ENCODE peak calls at places on chromosomes 12 and 14, in four cellular contexts. One of them, this sample, is unnamed.

GRCh38 chr14:44291516-44291915 is 215.6 kb downstream of the FSCB start:
- DNase-seq in lung: no peak
- DNase-seq in A673: no peak
- DNase-seq in fibroblast of lung: no peak
- DNase-seq in this sample: peak; percentile 2

GRCh38 chr14:55665067-55665700 is 85.2 kb downstream of the KTN1 start:
- DNase-seq in A673: no peak
- DNase-seq in lung: no peak
- DNase-seq in fibroblast of lung: peak; percentile 73
- DNase-seq in this sample: no peak

GRCh38 chr12:84912191-84913142 is at the start of gene SLC6A15:
- DNase-seq in lung: no peak
- DNase-seq in fibroblast of lung: peak; percentile 74
- DNase-seq in A673: peak; percentile 88
- DNase-seq in this sample: peak; percentile 86

GRCh38 chr12:42234970-42235369 is 3.1 kb downstream of the YAF2 start:
- DNase-seq in A673: no peak
- DNase-seq in lung: no peak
- DNase-seq in fibroblast of lung: no peak
- DNase-seq in this sample: no peak

GRCh38 chr12:39972119-39972518 is 133.8 kb downstream of the SLC2A13 start:
- DNase-seq in A673: peak; percentile 42
- DNase-seq in lung: no peak
- DNase-seq in fibroblast of lung: peak; percentile 48
- DNase-seq in this sample: peak; percentile 21

GRCh38 chr12:50790081-50790480 is 26.2 kb downstream of the ATF1 start:
- DNase-seq in lung: no peak
- DNase-seq in fibroblast of lung: no peak
- DNase-seq in A673: no peak
- DNase-seq in this sample: no peak

GRCh38 chr14:23185046-23185445 is 1.6 kb upstream of the SLC7A8 start:
- DNase-seq in lung: no peak
- DNase-seq in A673: peak; percentile 45
- DNase-seq in fibroblast of lung: no peak
- DNase-seq in this sample: no peak

GRCh38 chr12:109131522-109132050 is 15.2 kb downstream of the ACACB start:
- DNase-seq in fibroblast of lung: no peak
- DNase-seq in lung: no peak
- DNase-seq in A673: no peak
- DNase-seq in this sample: no peak

GRCh38 chr12:131121705-131122405 is 168.1 kb downstream of the ADGRD1 start:
- DNase-seq in lung: no peak
- DNase-seq in A673: no peak
- DNase-seq in fibroblast of lung: no peak
- DNase-seq in this sample: no peak

GRCh38 chr12:98572010-98572409 is 21.5 kb upstream of the SLC25A3 start:
- DNase-seq in lung: no peak
- DNase-seq in A673: peak; percentile 27
- DNase-seq in fibroblast of lung: no peak
- DNase-seq in this sample: no peak
- TF ChIP-seq CTCF in lung: no peak
- TF ChIP-seq CTCF in A673: peak; percentile 47
- TF ChIP-seq CTCF in fibroblast of lung: peak; percentile 47
- TF ChIP-seq CTCF in this sample: peak; percentile 42

DNA sequence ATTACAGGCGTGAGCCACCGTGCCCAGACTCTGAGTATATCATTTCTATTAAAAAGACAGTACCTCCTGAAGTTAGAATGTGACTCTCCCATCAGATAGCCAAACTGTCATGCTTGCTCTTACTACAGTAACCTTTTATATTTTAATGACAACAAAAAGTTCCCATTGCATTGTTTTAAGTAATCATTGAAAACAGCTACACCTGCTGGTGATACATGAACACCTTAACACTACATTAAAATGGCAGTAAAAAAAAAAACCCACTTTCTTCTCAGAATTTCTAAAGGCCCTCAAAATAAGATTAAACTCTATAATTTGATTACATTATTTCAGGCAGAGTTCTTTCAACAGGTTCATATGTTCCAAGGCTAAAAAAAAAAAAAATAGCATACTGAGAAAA is 76.7 kb downstream of the SH2B3 start:
- DNase-seq in lung: no peak
- DNase-seq in A673: no peak
- DNase-seq in fibroblast of lung: no peak
- DNase-seq in this sample: no peak
- TF ChIP-seq CTCF in lung: no peak
- TF ChIP-seq CTCF in A673: no peak
- TF ChIP-seq CTCF in fibroblast of lung: peak; percentile 12
- TF ChIP-seq CTCF in this sample: peak; percentile 17

GRCh38 chr12:47741340-47741703 is 16.0 kb upstream of the ENDOU start:
- DNase-seq in lung: peak; percentile 64
- DNase-seq in A673: peak; percentile 97
- DNase-seq in fibroblast of lung: peak; percentile 23
- DNase-seq in this sample: no peak

GRCh38 chr12:47744005-47744651 is 14.6 kb downstream of the RAPGEF3 start:
- DNase-seq in fibroblast of lung: no peak
- DNase-seq in A673: no peak
- DNase-seq in lung: peak; percentile 68
- DNase-seq in this sample: no peak

GRCh38 chr12:47743311-47743860 is 15.3 kb downstream of the RAPGEF3 start:
- DNase-seq in fibroblast of lung: no peak
- DNase-seq in lung: no peak
- DNase-seq in A673: no peak
- DNase-seq in this sample: no peak

GRCh38 chr12:47740536-47741339 is 15.4 kb upstream of the ENDOU start:
- DNase-seq in lung: no peak
- DNase-seq in A673: no peak
- DNase-seq in fibroblast of lung: no peak
- DNase-seq in this sample: no peak

DNA sequence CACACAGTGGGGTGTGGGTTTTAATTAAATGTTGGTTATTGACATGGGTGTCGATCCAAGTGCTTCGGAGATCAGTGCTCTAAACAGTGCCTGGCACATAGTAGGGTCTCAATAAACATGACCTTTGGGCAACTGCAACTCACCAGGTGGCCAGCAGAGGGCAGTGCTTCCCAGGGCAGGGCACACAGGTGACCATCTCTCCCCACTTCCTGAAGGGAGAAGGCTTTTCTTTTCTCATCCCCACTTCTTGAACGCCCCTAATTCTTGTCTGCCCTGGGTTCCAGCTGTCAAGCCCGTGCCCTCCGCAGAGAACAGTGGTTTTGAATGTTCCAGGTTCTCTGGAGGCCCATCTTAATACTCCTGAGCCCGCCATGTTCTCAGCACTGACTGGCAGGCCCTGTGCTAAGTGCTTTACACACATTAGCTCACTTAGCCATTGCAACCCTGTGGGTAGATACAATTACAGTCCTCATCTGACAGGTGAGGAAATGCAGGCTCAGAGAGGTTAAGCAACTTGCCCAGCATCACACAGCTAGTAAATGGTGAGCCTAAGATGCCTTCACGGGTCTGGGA is 16.3 kb downstream of the RAPGEF3 start:
- DNase-seq in lung: peak; percentile 56
- DNase-seq in fibroblast of lung: no peak
- DNase-seq in A673: no peak
- DNase-seq in this sample: peak; percentile 41
- TF ChIP-seq CTCF in lung: peak; percentile 87
- TF ChIP-seq CTCF in fibroblast of lung: peak; percentile 99
- TF ChIP-seq CTCF in A673: peak; percentile 98
- TF ChIP-seq CTCF in this sample: peak; percentile 99

GRCh38 chr12:30695327-30696102 is at the start of gene IPO8:
- DNase-seq in lung: peak; percentile 92
- DNase-seq in fibroblast of lung: peak; percentile 93
- DNase-seq in A673: peak; percentile 97
- DNase-seq in this sample: peak; percentile 86
- TF ChIP-seq CTCF in lung: no peak
- TF ChIP-seq CTCF in fibroblast of lung: peak; percentile 47
- TF ChIP-seq CTCF in A673: peak; percentile 57
- TF ChIP-seq CTCF in this sample: peak; percentile 46

This sample was measured in fibroblast of the aortic adventitia.